ENCODE peak calls at places on chromosomes 6 and 20, in five cellular contexts. I, L, V, K and H are unnamed samples.

GRCh38 chr6:157263146-157263545 is 60.2 kb downstream of the TMEM242 start:
- DNase-seq in I (no peak), L (no peak), V (no peak), K (no peak), H (no peak)

GRCh38 chr6:43965628-43966373 is 161.5 kb downstream of the MRPL14 start:
- DNase-seq in I (no peak), L (no peak), V (no peak), K (no peak), H (no peak)

GRCh38 chr6:3962897-3963296 is 113.7 kb downstream of the FAM50B start:
- DNase-seq in I (no peak), L (no peak), V (peak), K (no peak), H (no peak)

GRCh38 chr20:20201639-20202038 is 149.3 kb downstream of the CFAP61 start:
- DNase-seq in I (no peak), L (no peak), V (no peak), K (no peak), H (no peak)

GRCh38 chr6:16239090-16239797 is 857 bp downstream of the GMPR start:
- DNase-seq in I (peak), L (no peak), V (no peak), K (no peak), H (no peak)

GRCh38 chr6:111586554-111586953 is 19.1 kb downstream of the TRAF3IP2 start:
- DNase-seq in I (no peak), L (peak), V (no peak), K (no peak), H (no peak)

GRCh38 chr20:49325981-49326380 is 48.1 kb upstream of the ZNFX1 start:
- DNase-seq in I (no peak), L (no peak), V (peak), K (no peak), H (no peak)

GRCh38 chr6:148457843-148458159 is 115.2 kb downstream of the SASH1 start:
- DNase-seq in I (no peak), L (no peak), V (no peak), K (no peak), H (no peak)

GRCh38 chr6:158970640-158971291 is 29.2 kb downstream of the RSPH3 start:
- DNase-seq in I (no peak), L (no peak), V (peak), K (no peak), H (no peak)

GRCh38 chr20:23148721-23149570 is 62.8 kb upstream of the CD93 start:
- DNase-seq in I (no peak), L (no peak), V (peak), K (no peak), H (no peak)

GRCh38 chr6:17093692-17094091 is 8.2 kb upstream of the STMND1 start:
- DNase-seq in I (no peak), L (peak), V (peak), K (no peak), H (no peak)

GRCh38 chr20:32364554-32365208 is 6.5 kb downstream of the ASXL1 start:
- DNase-seq in I (no peak), L (no peak), V (no peak), K (no peak), H (no peak)

GRCh38 chr6:146876271-146877151 is 277.7 kb downstream of the ADGB start:
- DNase-seq in I (peak), L (no peak), V (no peak), K (no peak), H (peak)

GRCh38 chr6:4316867-4317400 is 181.6 kb upstream of the ECI2 start:
- DNase-seq in I (peak), L (no peak), V (peak), K (no peak), H (peak)

GRCh38 chr20:53582574-53583351 is 10.9 kb downstream of the ZNF217 start:
- DNase-seq in I (no peak), L (peak), V (peak), K (peak), H (peak)

GRCh38 chr6:100633096-100633766 is 168.5 kb upstream of the SIM1 start:
- DNase-seq in I (no peak), L (no peak), V (peak), K (no peak), H (no peak)

GRCh38 chr20:46756419-46756818 is 47.0 kb downstream of the SLC2A10 start:
- DNase-seq in I (no peak), L (no peak), V (no peak), K (no peak), H (no peak)

GRCh38 chr20:46761566-46761965 is 52.1 kb downstream of the SLC2A10 start:
- DNase-seq in I (no peak), L (no peak), V (no peak), K (no peak), H (no peak)

GRCh38 chr20:46757754-46758678 is 48.6 kb downstream of the SLC2A10 start:
- DNase-seq in I (peak), L (peak), V (peak), K (peak), H (no peak)

GRCh38 chr20:46757135-46757534 is 47.7 kb downstream of the SLC2A10 start:
- DNase-seq in I (no peak), L (no peak), V (no peak), K (no peak), H (no peak)

GRCh38 chr20:46758929-46759669 is 49.6 kb downstream of the SLC2A10 start:
- DNase-seq in I (no peak), L (no peak), V (no peak), K (no peak), H (no peak)
- TF ChIP-seq CTCF in I (no peak), L (no peak), V (no peak), K (peak), H (no peak)

GRCh38 chr20:33944914-33945313 is 48.8 kb upstream of the RALY start:
- DNase-seq in I (no peak), L (no peak), V (no peak), K (no peak), H (no peak)
- TF ChIP-seq CTCF in I (no peak), L (no peak), V (no peak), K (no peak), H (no peak)

DNA sequence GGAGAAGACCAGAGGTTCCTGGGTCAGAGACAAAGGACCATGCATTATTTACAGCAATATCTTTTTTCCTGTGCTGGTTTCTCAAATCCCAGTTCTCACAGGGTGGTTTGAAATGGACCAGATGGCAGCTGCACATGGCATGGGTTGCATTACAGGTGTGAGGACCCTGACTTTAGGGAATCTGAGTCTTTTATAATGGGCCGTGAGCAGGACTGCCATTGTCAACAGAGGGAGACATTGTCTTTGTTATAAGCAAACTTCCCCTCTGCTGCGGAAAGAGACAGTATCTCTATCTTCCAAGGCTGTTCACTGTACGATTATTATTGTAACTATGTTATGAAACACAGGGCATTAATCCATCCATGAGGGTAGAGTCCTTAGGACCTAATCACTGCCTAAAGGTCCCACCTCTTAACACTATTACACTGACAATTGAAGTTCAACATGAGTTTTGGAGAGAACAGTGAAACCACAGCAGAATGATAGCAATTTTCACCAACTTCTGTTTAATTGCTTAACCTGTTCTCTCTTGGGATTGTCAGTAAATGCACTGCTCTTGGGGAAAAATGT is 156.1 kb upstream of the AGPAT4 start:
- DNase-seq in I (no peak), L (no peak), V (peak), K (no peak), H (no peak)
- TF ChIP-seq CTCF in I (no peak), L (peak), V (peak), K (peak), H (no peak)

GRCh38 chr6:160519133-160519532 is 144.9 kb downstream of the LPA start:
- DNase-seq in I (no peak), L (no peak), V (no peak), K (no peak), H (no peak)

GRCh38 chr6:160523223-160523622 is 140.9 kb downstream of the LPA start:
- DNase-seq in I (no peak), L (peak), V (no peak), K (no peak), H (no peak)

GRCh38 chr6:160519603-160520042 is 144.5 kb downstream of the LPA start:
- DNase-seq in I (no peak), L (no peak), V (no peak), K (no peak), H (no peak)

DNA sequence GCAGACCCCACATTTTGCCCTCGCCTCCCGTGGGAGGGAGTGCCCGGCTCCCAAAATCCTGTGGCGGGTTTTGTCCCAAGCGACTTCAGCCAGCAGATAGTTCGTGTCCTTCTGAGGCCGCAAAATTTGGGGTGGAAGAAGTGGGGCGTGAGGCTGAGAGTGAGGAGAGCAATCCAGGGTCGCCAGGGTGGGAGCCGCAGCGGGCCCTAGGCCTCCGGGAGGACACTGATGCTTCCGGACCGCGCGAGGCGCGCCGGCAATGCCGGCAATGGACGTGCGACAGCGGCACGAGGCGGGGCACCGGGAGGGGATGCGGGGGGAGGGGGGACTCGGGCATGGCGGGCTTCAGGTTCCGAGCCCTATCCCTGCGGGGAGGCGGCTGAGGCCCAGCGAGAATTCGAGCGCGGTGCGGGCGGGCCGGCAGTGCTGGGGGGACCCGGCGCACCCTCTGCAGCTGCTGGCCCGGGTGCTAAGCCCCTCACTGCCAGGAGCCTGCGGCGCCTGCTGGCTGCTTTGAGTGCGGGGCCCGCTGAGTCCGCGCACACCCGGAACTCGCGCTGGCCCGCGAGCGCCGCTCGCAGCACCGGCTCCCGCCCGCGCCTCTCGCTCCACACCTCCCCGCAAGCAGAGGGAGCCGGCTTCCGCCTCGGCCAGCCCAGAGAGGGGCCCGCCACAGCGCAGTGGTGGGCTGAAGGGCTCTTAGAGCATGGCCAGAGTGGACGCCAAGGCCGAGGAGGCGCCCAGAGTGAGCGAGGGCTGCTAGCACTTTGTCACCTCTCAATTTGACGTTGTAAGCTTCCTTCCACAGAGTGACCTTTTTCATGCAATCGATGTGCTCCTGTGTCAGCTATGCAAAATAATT is 143.8 kb downstream of the LPA start:
- DNase-seq in I (peak), L (peak), V (peak), K (peak), H (peak)
- TF ChIP-seq CTCF in I (peak), L (no peak), V (no peak), K (peak), H (peak)

DNA sequence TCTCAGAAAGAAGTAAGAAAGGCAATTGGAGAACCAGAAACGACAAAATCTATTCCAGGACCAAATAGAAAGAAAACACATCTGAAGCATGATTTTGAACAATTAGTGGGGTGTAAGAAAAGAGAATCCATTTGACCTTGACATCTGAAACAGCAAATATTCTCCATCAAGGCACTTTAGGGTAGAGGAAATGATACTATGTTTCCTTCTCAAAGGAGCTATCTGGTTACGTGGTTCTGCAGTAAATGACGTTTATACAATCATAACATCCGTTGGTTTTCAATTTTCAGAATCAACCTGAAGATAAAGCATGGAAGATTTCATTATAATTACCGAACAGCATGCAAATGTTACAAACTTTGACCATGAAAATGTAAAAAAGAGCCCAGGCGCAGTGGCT is 8.2 kb upstream of the SIGLEC1 start:
- DNase-seq in I (no peak), L (peak), V (no peak), K (no peak), H (no peak)
- TF ChIP-seq CTCF in I (no peak), L (no peak), V (no peak), K (no peak), H (no peak)

DNA sequence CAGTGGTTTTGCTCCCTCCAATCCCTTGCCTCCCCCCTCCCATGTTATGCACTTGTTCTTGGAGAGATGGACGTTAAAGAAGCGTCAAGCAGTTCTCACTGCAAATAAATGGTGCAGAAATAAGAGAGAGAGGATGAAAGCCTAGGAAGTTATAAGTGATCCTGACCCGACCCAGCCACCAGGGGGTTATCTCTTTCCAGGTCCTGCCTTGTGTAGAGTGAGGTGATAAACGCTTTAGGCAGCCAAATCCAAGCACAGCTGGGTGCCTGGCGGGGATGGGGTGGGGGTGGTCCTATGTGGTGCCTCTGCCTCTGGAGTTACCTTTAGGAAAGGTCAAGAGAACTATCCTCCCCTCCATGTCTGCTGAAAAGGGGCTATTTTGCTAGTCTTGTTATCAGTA is 9.1 kb upstream of the TFAP2A start:
- DNase-seq in I (no peak), L (no peak), V (no peak), K (peak), H (no peak)
- TF ChIP-seq CTCF in I (no peak), L (peak), V (no peak), K (peak), H (no peak)